ENCODE peak calls at places on chromosomes 16 and 17, in eight cellular contexts. E is right atrium auricular region; N is activated T-cell treated with anti-CD3 and anti-CD28 coated beads, Interleukin-2, amount 50 U/mL, for 72 hours; D is foreskin fibroblast; V is WERI-Rb-1; M is GM13977; L is colonic mucosa; I is C1 segment of cervical spinal cord. Z is an unnamed sample.

GRCh38 chr16:88482630-88483391 is 29.7 kb downstream of the ZFPM1 start:
- DNase-seq in E (no peak), N (no peak), D (no peak), V (no peak), M (no peak), L (no peak), I (no peak), Z (no peak)

GRCh38 chr17:1108810-1109605 is 70.8 kb downstream of the ABR start:
- DNase-seq in E (no peak), N (peak; percentile 71), D (peak; percentile 58), V (peak; percentile 51), M (peak; percentile 77), L (peak; percentile 57), I (no peak), Z (no peak)

GRCh38 chr16:87327798-87328495 is 10.8 kb upstream of the C16orf95 start:
- DNase-seq in E (no peak), N (no peak), D (no peak), V (no peak), M (no peak), L (no peak), I (no peak), Z (no peak)

GRCh38 chr16:72876221-72876620 is 171.7 kb downstream of the ZFHX3 start:
- DNase-seq in E (peak; percentile 87), N (peak; percentile 6), D (peak; percentile 91), V (no peak), M (peak; percentile 30), L (peak; percentile 32), I (no peak), Z (no peak)

GRCh38 chr16:10871157-10871991 is 5.6 kb upstream of the CIITA start:
- DNase-seq in E (no peak), N (peak; percentile 87), D (peak; percentile 96), V (peak; percentile 23), M (peak; percentile 64), L (peak; percentile 92), I (peak; percentile 12), Z (no peak)

GRCh38 chr16:83956336-83957289 is 3.6 kb downstream of the OSGIN1 start:
- DNase-seq in E (peak; percentile 86), N (peak; percentile 80), D (peak; percentile 67), V (peak; percentile 67), M (peak; percentile 87), L (peak; percentile 86), I (peak; percentile 27), Z (no peak)

GRCh38 chr16:46629331-46629843 is 8.2 kb upstream of the SHCBP1 start:
- DNase-seq in E (no peak), N (no peak), D (peak; percentile 33), V (no peak), M (peak; percentile 25), L (peak; percentile 23), I (no peak), Z (no peak)

GRCh38 chr17:16258916-16259315 is 41.9 kb downstream of the PIGL start:
- DNase-seq in E (no peak), N (no peak), D (peak; percentile 23), V (no peak), M (no peak), L (no peak), I (no peak), Z (no peak)

GRCh38 chr16:56087636-56088035 is 103.7 kb upstream of the GNAO1 start:
- DNase-seq in E (no peak), N (no peak), D (no peak), V (no peak), M (no peak), L (no peak), I (no peak), Z (no peak)

GRCh38 chr17:1515640-1516402 is 591 bp downstream of the INPP5K start:
- DNase-seq in E (peak; percentile 81), N (peak; percentile 54), D (peak; percentile 78), V (peak; percentile 80), M (peak; percentile 85), L (peak; percentile 82), I (peak; percentile 28), Z (no peak)

GRCh38 chr17:27078296-27078695 is 215.6 kb upstream of the WSB1 start:
- DNase-seq in E (no peak), N (no peak), D (no peak), V (no peak), M (no peak), L (no peak), I (no peak), Z (no peak)

GRCh38 chr16:70611224-70611598 is 35.1 kb upstream of the IL34 start:
- DNase-seq in E (no peak), N (no peak), D (no peak), V (no peak), M (no peak), L (no peak), I (no peak), Z (no peak)

GRCh38 chr16:9901-10665 is 43.3 kb downstream of the POLR3K start:
- DNase-seq in E (no peak), N (no peak), D (no peak), V (peak; percentile 36), M (no peak), L (no peak), I (no peak), Z (no peak)

GRCh38 chr16:52068447-52069074 is 478.4 kb downstream of the TOX3 start:
- DNase-seq in E (no peak), N (no peak), D (no peak), V (peak; percentile 32), M (no peak), L (peak; percentile 31), I (no peak), Z (no peak)

GRCh38 chr17:55160501-55160900 is 104.3 kb upstream of the HLF start:
- DNase-seq in E (no peak), N (no peak), D (no peak), V (no peak), M (no peak), L (no peak), I (no peak), Z (no peak)

GRCh38 chr17:37746617-37747016 is 1.8 kb upstream of the HNF1B start:
- DNase-seq in E (no peak), N (no peak), D (no peak), V (no peak), M (no peak), L (no peak), I (no peak), Z (no peak)

GRCh38 chr16:4972938-4973587 is 14.9 kb downstream of the SEC14L5 start:
- DNase-seq in E (no peak), N (no peak), D (no peak), V (no peak), M (no peak), L (no peak), I (peak; percentile 76), Z (no peak)

GRCh38 chr17:43645765-43646481 is 15.8 kb downstream of the MEOX1 start:
- DNase-seq in E (peak; percentile 88), N (peak; percentile 23), D (no peak), V (no peak), M (no peak), L (peak; percentile 36), I (no peak), Z (no peak)

GRCh38 chr17:8091033-8091687 is 3.6 kb upstream of the ALOX12B start:
- DNase-seq in E (no peak), N (no peak), D (no peak), V (no peak), M (peak; percentile 74), L (no peak), I (no peak), Z (no peak)

GRCh38 chr16:53022374-53022773 is 30.3 kb downstream of the CHD9NB start:
- DNase-seq in E (no peak), N (peak; percentile 6), D (peak; percentile 24), V (peak; percentile 51), M (peak; percentile 46), L (peak; percentile 34), I (no peak), Z (no peak)

GRCh38 chr16:66130296-66130910 is 236.1 kb upstream of the CDH5 start:
- DNase-seq in E (no peak), N (no peak), D (peak; percentile 73), V (no peak), M (no peak), L (no peak), I (no peak), Z (no peak)

GRCh38 chr17:72270530-72270929 is 149.7 kb downstream of the SOX9 start:
- DNase-seq in E (no peak), N (no peak), D (peak; percentile 29), V (no peak), M (no peak), L (no peak), I (peak; percentile 11), Z (no peak)

GRCh38 chr17:21046215-21046614 is 3.4 kb upstream of the USP22 start:
- DNase-seq in E (no peak), N (no peak), D (no peak), V (no peak), M (no peak), L (no peak), I (no peak), Z (no peak)

GRCh38 chr17:50130778-50131317 is 888 bp upstream of the SAMD14 start:
- DNase-seq in E (no peak), N (no peak), D (no peak), V (peak; percentile 63), M (peak; percentile 58), L (no peak), I (no peak), Z (no peak)

GRCh38 chr16:12706628-12707027 is 97.1 kb downstream of the CPPED1 start:
- DNase-seq in E (no peak), N (no peak), D (no peak), V (no peak), M (no peak), L (no peak), I (no peak), Z (no peak)

GRCh38 chr17:9074106-9074505 is 52.8 kb downstream of the NTN1 start:
- DNase-seq in E (no peak), N (no peak), D (no peak), V (no peak), M (no peak), L (no peak), I (no peak), Z (no peak)

GRCh38 chr16:19696312-19696711 is 21.7 kb downstream of the KNOP1 start:
- DNase-seq in E (peak; percentile 93), N (peak; percentile 31), D (peak; percentile 82), V (no peak), M (no peak), L (peak; percentile 93), I (peak; percentile 33), Z (no peak)

GRCh38 chr17:81518113-81518784 is 5.7 kb upstream of the ACTG1 start:
- DNase-seq in E (no peak), N (no peak), D (no peak), V (peak; percentile 83), M (no peak), L (no peak), I (no peak), Z (no peak)

GRCh38 chr17:69760562-69760961 is 314.5 kb upstream of the KCNJ16 start:
- DNase-seq in E (no peak), N (peak; percentile 15), D (no peak), V (no peak), M (no peak), L (no peak), I (no peak), Z (no peak)

GRCh38 chr17:80738020-80738380 is 193.4 kb downstream of the RPTOR start:
- DNase-seq in E (no peak), N (no peak), D (no peak), V (no peak), M (no peak), L (no peak), I (no peak), Z (no peak)